ENCODE peak calls at places on chromosomes 7 and 10, in ten cellular contexts. N is NCI-H345; A is adrenal gland; H is BJ; W is cardiac fibroblast; S is NCI-H2081 treated with DMSO at 0.1 percent for 48 hours; Y is astrocyte; R is stimulated activated CD8-positive, alpha-beta memory T cell treated with anti-CD3 and anti-CD28 coated beads, Interleukin-4, amount 100 ng/mL, for 4 hours; Q is fibroblast of the aortic adventitia; M is left cardiac atrium. K is an unnamed sample.

GRCh38 chr7:2863461-2864066 is 19.5 kb upstream of the GNA12 start:
- DNase-seq in S (no peak), H (peak), Q (peak), M (peak), A (peak), Y (peak), R (peak), W (peak), N (no peak), K (peak)

GRCh38 chr7:120743128-120743527 is 114.8 kb downstream of the TSPAN12 start:
- DNase-seq in H (no peak), Y (no peak), R (no peak), M (no peak), A (no peak), S (no peak), N (peak), Q (no peak), W (no peak), K (peak)

GRCh38 chr10:129964611-129965417 is 740 bp upstream of the EBF3 start:
- DNase-seq in A (no peak), S (no peak), Y (no peak), R (no peak), Q (no peak), N (no peak), M (no peak), W (peak), H (no peak), K (no peak)

GRCh38 chr10:76178561-76179292 is 747.3 kb downstream of the LRMDA start:
- DNase-seq in R (no peak), S (no peak), A (no peak), W (no peak), M (no peak), Y (no peak), Q (no peak), N (no peak), H (no peak), K (no peak)

GRCh38 chr10:3902809-3903410 is 117.9 kb upstream of the KLF6 start:
- DNase-seq in W (peak), S (no peak), Y (peak), R (no peak), Q (peak), H (no peak), N (no peak), A (no peak), M (no peak), K (no peak)

GRCh38 chr7:30863694-30864011 is 48.0 kb upstream of the AQP1 start:
- DNase-seq in N (no peak), A (no peak), R (no peak), M (no peak), Q (peak), S (no peak), W (peak), Y (peak), H (no peak), K (no peak)

GRCh38 chr10:35579726-35580420 is 25.3 kb upstream of the GJD4 start:
- DNase-seq in W (no peak), N (no peak), Q (no peak), H (no peak), A (no peak), R (no peak), M (no peak), S (no peak), Y (no peak), K (no peak)

GRCh38 chr10:101244321-101245050 is 15.2 kb upstream of the LBX1 start:
- DNase-seq in Y (peak), Q (peak), S (no peak), M (no peak), A (no peak), H (peak), N (no peak), W (peak), R (no peak), K (no peak)

GRCh38 chr7:139431459-139431858 is 52.0 kb downstream of the KLRG2 start:
- DNase-seq in H (no peak), R (no peak), A (no peak), N (no peak), Q (peak), S (no peak), W (no peak), M (no peak), Y (peak), K (no peak)

GRCh38 chr7:107506683-107507339 is 37.0 kb downstream of the GPR22 start:
- DNase-seq in W (peak), M (peak), N (peak), Y (no peak), H (no peak), S (no peak), A (no peak), R (no peak), Q (peak), K (peak)

GRCh38 chr7:75875113-75876080 is 3.4 kb upstream of the RHBDD2 start:
- DNase-seq in W (no peak), Y (no peak), Q (no peak), R (no peak), S (no peak), A (no peak), H (no peak), N (no peak), M (no peak), K (no peak)

GRCh38 chr7:5773661-5774086 is 7.8 kb downstream of the RNF216 start:
- DNase-seq in N (no peak), A (peak), H (peak), W (peak), R (no peak), S (no peak), Q (peak), Y (peak), M (peak), K (no peak)

GRCh38 chr10:34816067-34817002 is 1.2 kb upstream of the PARD3 start:
- DNase-seq in S (no peak), N (no peak), W (peak), Y (no peak), M (no peak), A (peak), H (no peak), Q (peak), R (no peak), K (no peak)

GRCh38 chr10:7206407-7207127 is 204.3 kb downstream of the SFMBT2 start:
- DNase-seq in W (no peak), A (no peak), Q (no peak), N (no peak), Y (no peak), M (no peak), R (no peak), S (no peak), H (no peak), K (no peak)

GRCh38 chr10:73588656-73589055 is 2.5 kb downstream of the USP54 start:
- DNase-seq in M (no peak), S (no peak), R (no peak), H (no peak), Y (peak), Q (peak), W (peak), A (no peak), N (no peak), K (no peak)